ENCODE peak calls at places on chromosomes 4 and X, in four cellular contexts. X is lung, I is lower lobe of right lung, K is stomach. Q is an unnamed sample. For H3K36me3, H3K9me3 and H3K4me1, the result is how much of the 10 kb centered on the place peaks cover.

GRCh38 chr4:102569200-102569599 is 68.0 kb downstream of the NFKB1 start:
- DNase-seq in X (no peak), I (no peak), K (no peak), Q (no peak)

GRCh38 chrX:117985241-117985640 is 131.4 kb downstream of the KLHL13 start:
- DNase-seq in X (no peak), I (no peak), K (peak), Q (no peak)

GRCh38 chrX:85243761-85244410 is at the start of the genes SATL1 and ZNF711:
- DNase-seq in X (no peak), I (peak), K (peak), Q (no peak)

GRCh38 chr4:45580306-45580705 is 543.5 kb downstream of the GABRG1 start:
- DNase-seq in X (no peak), I (no peak), K (no peak), Q (no peak)

GRCh38 chr4:140711910-140712309 is 44.3 kb downstream of the TBC1D9 start:
- DNase-seq in X (no peak), I (no peak), K (no peak), Q (no peak)

GRCh38 chr4:184201179-184201578 is 16.5 kb downstream of the ENPP6 start:
- DNase-seq in X (no peak), I (no peak), K (peak), Q (no peak)

GRCh38 chr4:161920304-161921052 is 243.3 kb downstream of the FSTL5 start:
- DNase-seq in X (no peak), I (no peak), K (no peak), Q (no peak)

GRCh38 chr4:151484396-151485102 is 75.6 kb downstream of the FHIP1A start:
- DNase-seq in X (no peak), I (no peak), K (no peak), Q (no peak)

GRCh38 chrX:21374994-21375794 is 976 bp downstream of the CNKSR2 start:
- DNase-seq in X (no peak), I (peak), K (no peak), Q (no peak)

GRCh38 chr4:106541253-106541652 is 172.7 kb upstream of the GIMD1 start:
- DNase-seq in X (no peak), I (no peak), K (no peak), Q (no peak)

GRCh38 chr4:158020175-158020574 is 152.7 kb downstream of the GASK1B start:
- DNase-seq in X (no peak), I (no peak), K (no peak), Q (no peak)

GRCh38 chr4:84952004-84952403 is 14.5 kb downstream of the WDFY3 start:
- DNase-seq in X (no peak), I (no peak), K (no peak), Q (peak)

GRCh38 chr4:138053601-138054322 is 188.4 kb downstream of the SLC7A11 start:
- DNase-seq in X (no peak), I (no peak), K (no peak), Q (no peak)

GRCh38 chr4:182890202-182890601 is 27.0 kb downstream of the DCTD start:
- DNase-seq in X (no peak), I (no peak), K (no peak), Q (no peak)

GRCh38 chr4:182885738-182886077 is 31.5 kb downstream of the DCTD start:
- DNase-seq in X (no peak), I (no peak), K (no peak), Q (no peak)

GRCh38 chr4:182886768-182887167 is 30.4 kb downstream of the DCTD start:
- DNase-seq in X (no peak), I (no peak), K (no peak), Q (no peak)

GRCh38 chr4:182885022-182885737 is 32.0 kb downstream of the DCTD start:
- DNase-seq in X (no peak), I (no peak), K (no peak), Q (no peak)

DNA sequence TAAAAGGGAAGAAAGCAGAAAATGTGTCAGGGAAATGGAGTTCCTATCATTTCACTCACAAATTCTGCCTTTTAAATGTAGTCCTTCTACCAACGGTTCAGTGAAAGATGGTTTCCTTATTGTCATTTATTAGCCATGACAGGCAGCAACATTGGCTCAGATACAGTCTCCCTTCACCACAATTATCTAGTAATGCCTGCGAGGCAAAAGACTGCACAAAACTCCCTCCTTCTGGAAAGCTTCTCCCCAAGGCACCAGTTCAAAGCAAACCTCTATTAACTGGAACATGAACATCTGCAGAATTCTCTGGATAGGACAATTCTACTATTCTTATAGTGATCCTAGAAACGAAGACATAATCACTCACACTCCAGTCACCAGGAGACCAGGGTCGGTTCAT is 28.3 kb downstream of the DCTD start:
- DNase-seq in X (no peak), I (no peak), K (no peak), Q (no peak)
- H3K36me3 ChIP-seq in X (under half), I (half or more), K (half or more), Q (half or more)

GRCh38 chrX:2220296-2220695 is 280.5 kb downstream of the DHRSX start:
- DNase-seq in X (no peak), I (no peak), K (no peak), Q (no peak)
- H3K9me3 ChIP-seq in X (under half), I (under half), K (under half), Q (under half)

GRCh38 chrX:13937370-13938052 is 92.2 kb downstream of the GEMIN8 start:
- DNase-seq in X (no peak), I (no peak), K (no peak), Q (no peak)
- H3K4me1 ChIP-seq in X (under half), I (under half), K (under half), Q (under half)

GRCh38 chr4:75948822-75949444 is 8.1 kb upstream of the NAAA start:
- DNase-seq in X (no peak), I (no peak), K (no peak), Q (no peak)
- H3K36me3 ChIP-seq in X (under half), I (half or more), K (half or more), Q (half or more)

DNA sequence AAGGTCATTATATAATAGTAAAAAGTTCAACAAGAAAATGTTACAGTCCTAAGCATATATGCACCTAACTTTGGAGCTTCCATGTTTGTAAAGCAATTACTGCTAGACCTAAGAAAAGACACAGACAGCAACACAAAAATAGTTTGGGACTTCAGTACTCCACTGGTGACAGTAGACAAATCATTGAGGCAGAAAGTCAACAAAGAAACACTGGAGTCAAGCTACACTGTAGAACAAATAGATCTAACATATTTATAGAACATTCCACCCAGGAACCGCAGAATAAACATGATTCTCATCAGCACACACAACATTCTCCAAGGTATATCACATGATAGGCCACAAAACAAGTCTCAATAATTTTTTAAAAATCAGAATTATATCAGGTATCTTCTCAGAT is 42.6 kb downstream of the ARFIP1 start:
- DNase-seq in X (no peak), I (no peak), K (no peak), Q (no peak)
- H3K9me3 ChIP-seq in X (under half), I (under half), K (under half), Q (under half)

DNA sequence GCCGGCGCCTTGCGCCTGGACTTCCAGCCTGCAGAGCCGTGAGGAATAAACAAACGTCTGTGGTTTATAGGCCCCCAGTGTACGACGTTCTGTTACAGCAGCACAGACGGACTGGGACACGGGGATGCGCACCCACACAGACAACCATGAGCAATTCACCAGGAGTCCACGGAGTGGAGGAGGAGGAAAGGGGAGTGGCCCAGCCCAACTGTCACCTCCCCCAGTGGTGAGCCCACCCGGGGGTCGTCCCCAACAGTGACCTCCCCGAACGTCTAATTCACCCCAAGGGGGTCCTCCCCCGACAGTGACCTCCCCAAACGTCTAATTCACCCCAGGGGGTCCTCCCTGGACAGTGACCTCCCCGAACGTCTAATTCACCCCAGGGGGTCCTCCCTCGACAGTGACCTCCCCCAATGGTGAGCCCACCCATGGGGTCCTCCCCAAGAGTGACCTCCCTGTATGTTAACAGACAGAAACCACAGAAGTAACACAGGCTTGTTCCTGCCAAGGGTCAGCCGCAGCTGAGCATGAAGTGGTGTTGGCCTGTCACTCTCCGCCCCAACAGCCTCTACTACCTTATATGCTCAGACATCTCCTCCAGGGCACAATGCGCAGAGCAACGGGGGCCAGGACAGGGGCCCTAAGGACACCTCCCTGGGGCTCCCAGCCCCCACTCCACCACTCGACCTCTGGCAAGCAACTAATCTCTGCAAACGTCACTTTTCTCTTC is 6.2 kb downstream of the GAK start:
- DNase-seq in X (no peak), I (no peak), K (no peak), Q (no peak)
- H3K4me1 ChIP-seq in X (under half), I (under half), K (half or more), Q (under half)

GRCh38 chr4:57018930-57019329 is 40.2 kb downstream of the POLR2B start:
- DNase-seq in X (no peak), I (no peak), K (no peak), Q (no peak)
- H3K36me3 ChIP-seq in X (under half), I (half or more), K (half or more), Q (half or more)

GRCh38 chr4:166600264-166600663 is 634.0 kb downstream of the SPOCK3 start:
- DNase-seq in X (no peak), I (no peak), K (no peak), Q (no peak)

GRCh38 chr4:166602068-166602467 is 632.2 kb downstream of the SPOCK3 start:
- DNase-seq in X (no peak), I (no peak), K (no peak), Q (no peak)
- H3K9me3 ChIP-seq in X (under half), I (under half), K (under half), Q (under half)

Q was measured in RWPE2.